ENCODE peak calls at places on chromosomes 6 and 20, in five cellular contexts. Y, O, P, J and F are unnamed samples.

GRCh38 chr6:135226537-135226936 is 45.4 kb downstream of the MYB start:
- DNase-seq in P (no peak), O (no peak), J (no peak), Y (no peak), F (no peak)

GRCh38 chr20:56796345-56796744 is 167.2 kb downstream of the TFAP2C start:
- DNase-seq in O (no peak), P (no peak), J (no peak), Y (no peak), F (no peak)

GRCh38 chr6:51619042-51619799 is 468.2 kb downstream of the PKHD1 start:
- DNase-seq in J (no peak), Y (no peak), P (no peak), O (no peak), F (no peak)

GRCh38 chr20:51541189-51542032 is 1.1 kb downstream of the NFATC2 start:
- DNase-seq in P (peak), J (peak), Y (peak), O (peak), F (peak)

GRCh38 chr6:159594750-159595117 is 98.3 kb downstream of the SOD2 start:
- DNase-seq in P (peak), J (no peak), O (peak), Y (peak), F (peak)

GRCh38 chr6:117829594-117830319 is 77.3 kb upstream of the SLC35F1 start:
- DNase-seq in P (no peak), Y (peak), O (peak), J (peak), F (peak)

GRCh38 chr20:50844430-50845100 is 49.7 kb downstream of the BCAS4 start:
- DNase-seq in P (peak), Y (peak), O (peak), J (no peak), F (peak)

GRCh38 chr6:142893088-142893487 is 51.9 kb downstream of the HIVEP2 start:
- DNase-seq in J (no peak), O (peak), Y (peak), P (peak), F (peak)

GRCh38 chr6:47318236-47318974 is 8.7 kb upstream of the TNFRSF21 start:
- DNase-seq in Y (no peak), P (no peak), J (no peak), O (no peak), F (no peak)

GRCh38 chr6:134299236-134299635 is 18.7 kb downstream of the SGK1 start:
- DNase-seq in O (peak), Y (peak), J (no peak), P (no peak), F (peak)

DNA sequence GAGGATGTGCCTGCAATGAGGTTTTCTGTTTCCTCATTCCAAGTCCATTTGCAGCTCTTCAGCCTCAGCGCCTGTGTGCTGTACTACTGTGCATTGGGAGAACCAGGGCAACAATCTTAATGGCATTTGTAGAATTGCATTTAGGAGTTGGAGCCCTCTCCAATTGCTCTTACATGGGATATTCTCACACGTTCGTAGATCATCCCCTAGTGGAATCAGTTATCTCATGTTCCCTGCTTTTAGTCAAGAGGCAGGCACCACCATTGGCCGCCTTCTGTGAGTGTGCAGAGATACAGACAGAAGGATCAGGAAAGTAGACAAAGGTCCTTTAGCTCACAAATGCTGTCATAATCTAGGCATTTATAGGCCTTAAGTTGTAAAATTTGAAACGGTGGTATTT is 84.2 kb upstream of the RGS17 start:
- DNase-seq in J (no peak), Y (peak), P (no peak), O (no peak), F (peak)
- TF ChIP-seq CTCF in J (no peak), Y (peak), P (no peak), O (no peak), F (peak)

DNA sequence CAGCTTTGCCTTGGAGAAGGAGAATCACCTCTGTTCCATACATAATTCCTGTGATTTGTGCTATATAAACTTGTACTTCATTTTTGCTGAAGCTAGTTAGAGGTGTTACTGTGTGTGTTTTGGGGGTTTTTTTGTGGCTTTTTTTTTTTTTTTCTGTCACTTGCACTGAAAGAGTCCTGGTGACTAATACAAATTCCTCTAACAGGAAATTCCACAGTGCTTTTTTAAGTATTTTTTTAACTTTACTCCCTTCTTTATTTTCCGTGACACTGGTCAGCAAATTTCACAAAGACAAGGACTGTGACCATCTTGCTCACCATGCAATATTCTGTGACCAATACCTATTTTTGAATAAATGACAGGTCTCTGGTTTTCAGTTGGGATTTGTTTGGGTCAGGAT is 110.5 kb downstream of the ISM1 start:
- DNase-seq in P (no peak), O (no peak), J (no peak), Y (peak), F (peak)
- H3K4me3 ChIP-seq in P (no peak), O (no peak), J (no peak), Y (no peak), F (no peak)

GRCh38 chr6:32894085-32895005 is 40.4 kb downstream of the PSMB9 start:
- DNase-seq in Y (peak), J (peak), O (peak), P (peak), F (peak)
- TF ChIP-seq CTCF in Y (no peak), J (peak), O (no peak), P (no peak), F (no peak)

DNA sequence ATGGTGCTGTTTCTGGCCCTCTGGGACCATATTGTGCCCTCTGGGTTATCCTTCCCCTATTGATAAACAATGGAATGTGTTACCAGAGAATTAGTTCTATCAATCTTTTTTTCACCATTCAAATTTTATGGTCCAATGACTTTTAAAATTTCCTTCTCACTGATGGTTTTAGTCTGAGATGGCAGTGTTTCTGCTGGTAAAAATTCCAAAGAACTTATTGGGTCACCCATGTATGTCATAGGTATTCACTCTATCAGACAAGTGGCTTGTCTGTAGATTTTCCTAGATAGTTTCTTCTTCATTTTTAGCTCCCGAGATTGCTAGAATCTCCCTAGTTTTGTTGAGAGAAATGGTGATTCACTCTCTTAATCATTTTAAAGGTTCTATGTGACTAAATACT is 357.2 kb upstream of the RGS17 start:
- DNase-seq in P (no peak), J (no peak), Y (no peak), O (no peak), F (no peak)
- H3K4me3 ChIP-seq in P (no peak), J (peak), Y (no peak), O (no peak), F (no peak)